ENCODE peak calls at places on chromosomes 11 and 22, in nine cellular contexts. B is left cardiac atrium; H is NCI-H510A treated with DMSO at 0.1 percent for 48 hours; O is body of pancreas; R is activated naive CD4-positive, alpha-beta T cell; Q is foreskin melanocyte; I is activated naive CD8-positive, alpha-beta T cell treated with anti-CD3 and anti-CD28 coated beads, Interleukin-2, amount 50 U/mL, for 24 hours; E is AG04450; F is NAMALWA. S is an unnamed sample.

GRCh38 chr11:96021901-96022650 is 98.2 kb upstream of the MTMR2 start:
- DNase-seq in B (no peak), H (no peak), O (no peak), R (no peak), Q (no peak), I (no peak), E (no peak), F (no peak), S (no peak)

GRCh38 chr11:18540207-18541009 is 13.7 kb upstream of the TSG101 start:
- DNase-seq in B (no peak), H (peak; percentile 47), O (no peak), R (no peak), Q (no peak), I (no peak), E (no peak), F (peak; percentile 61), S (peak; percentile 54)

GRCh38 chr11:134542401-134543143 is 130.5 kb upstream of the B3GAT1 start:
- DNase-seq in B (no peak), H (no peak), O (no peak), R (no peak), Q (no peak), I (no peak), E (no peak), F (no peak), S (no peak)

GRCh38 chr11:113935858-113936257 is 31.3 kb downstream of the HTR3B start:
- DNase-seq in B (no peak), H (no peak), O (no peak), R (no peak), Q (no peak), I (no peak), E (no peak), F (no peak), S (no peak)

GRCh38 chr22:38618682-38619081 is 37.5 kb downstream of the FAM227A start:
- DNase-seq in B (no peak), H (no peak), O (no peak), R (no peak), Q (no peak), I (no peak), E (no peak), F (no peak), S (no peak)

GRCh38 chr11:12581923-12582322 is 92.3 kb upstream of the TEAD1 start:
- DNase-seq in B (no peak), H (peak; percentile 7), O (no peak), R (no peak), Q (no peak), I (no peak), E (peak; percentile 38), F (no peak), S (no peak)

GRCh38 chr11:70176940-70177689 is 26.0 kb upstream of the FADD start:
- DNase-seq in B (no peak), H (no peak), O (peak; percentile 22), R (peak; percentile 16), Q (no peak), I (peak; percentile 65), E (no peak), F (peak; percentile 61), S (peak; percentile 28)

GRCh38 chr11:10878408-10879214 is 20.8 kb upstream of the ZBED5 start:
- DNase-seq in B (no peak), H (peak; percentile 22), O (peak; percentile 33), R (no peak), Q (peak; percentile 65), I (no peak), E (peak; percentile 23), F (peak; percentile 93), S (peak; percentile 73)

GRCh38 chr22:25746012-25746373 is 4.0 kb downstream of the MYO18B start:
- DNase-seq in B (no peak), H (no peak), O (no peak), R (no peak), Q (no peak), I (no peak), E (no peak), F (no peak), S (no peak)

GRCh38 chr11:71334191-71334590 is 81.8 kb upstream of the SHANK2 start:
- DNase-seq in B (no peak), H (no peak), O (no peak), R (no peak), Q (no peak), I (no peak), E (no peak), F (no peak), S (no peak)

GRCh38 chr11:12845739-12846358 is 163.3 kb upstream of the RASSF10 start:
- DNase-seq in B (no peak), H (peak; percentile 85), O (peak; percentile 89), R (no peak), Q (peak; percentile 79), I (no peak), E (peak; percentile 65), F (no peak), S (no peak)

GRCh38 chr11:77126861-77127673 is 979 bp upstream of the MYO7A start:
- DNase-seq in B (peak; percentile 58), H (peak; percentile 48), O (peak; percentile 42), R (peak; percentile 51), Q (peak; percentile 27), I (peak; percentile 68), E (no peak), F (peak; percentile 44), S (peak; percentile 29)

GRCh38 chr11:59263225-59263894 is 50.6 kb upstream of the MPEG1 start:
- DNase-seq in B (no peak), H (no peak), O (peak; percentile 55), R (peak; percentile 4), Q (no peak), I (no peak), E (no peak), F (peak; percentile 55), S (no peak)

GRCh38 chr22:17258015-17258827 is 39.0 kb upstream of the ADA2 start:
- DNase-seq in B (no peak), H (peak; percentile 84), O (peak; percentile 93), R (peak; percentile 33), Q (peak; percentile 19), I (peak; percentile 61), E (no peak), F (peak; percentile 93), S (peak; percentile 55)

GRCh38 chr11:62400760-62401159 is 18.1 kb upstream of the SCGB1A1 start:
- DNase-seq in B (peak; percentile 84), H (no peak), O (peak; percentile 60), R (no peak), Q (no peak), I (no peak), E (peak; percentile 46), F (no peak), S (no peak)